ENCODE peak calls at places on chromosomes 11 and 22, in four cellular contexts. I is H9, F is IMR-90, K is H1. L is an unnamed sample.

GRCh38 chr11:3723014-3723708 is 52.0 kb upstream of the CHRNA10 start:
- DNase-seq in I (no peak), F (peak; percentile 99), K (no peak), L (no peak)

GRCh38 chr11:46247664-46248063 is 29.8 kb upstream of the CREB3L1 start:
- DNase-seq in K (peak; percentile 72), I (peak; percentile 80), F (peak; percentile 54), L (peak; percentile 94)

GRCh38 chr22:37037669-37038068 is 13.9 kb upstream of the KCTD17 start:
- DNase-seq in I (no peak), K (no peak), F (no peak), L (no peak)

GRCh38 chr11:118607401-118608267 is at the start of gene PHLDB1:
- DNase-seq in I (peak; percentile 64), K (peak; percentile 77), F (peak; percentile 67), L (peak; percentile 54)

GRCh38 chr11:94104734-94105133 is 23.9 kb upstream of the PANX1 start:
- DNase-seq in F (no peak), I (no peak), K (no peak), L (no peak)

GRCh38 chr22:49626361-49627216 is 201.1 kb downstream of the BRD1 start:
- DNase-seq in I (no peak), F (no peak), K (no peak), L (no peak)

GRCh38 chr11:118914178-118914918 is 11.4 kb downstream of the BCL9L start:
- DNase-seq in I (peak; percentile 59), F (no peak), K (no peak), L (peak; percentile 51)

GRCh38 chr11:120798854-120799253 is 225.0 kb upstream of the TBCEL start:
- DNase-seq in I (no peak), F (no peak), K (no peak), L (peak; percentile 20)

GRCh38 chr11:3134651-3135490 is 30.2 kb downstream of the OSBPL5 start:
- DNase-seq in K (no peak), F (no peak), I (no peak), L (no peak)

GRCh38 chr11:67099841-67100324 is 19.2 kb upstream of the KDM2A start:
- DNase-seq in I (no peak), F (no peak), K (no peak), L (no peak)

GRCh38 chr11:69637956-69638871 is 2.7 kb upstream of the CCND1 start:
- DNase-seq in K (peak; percentile 87), F (peak; percentile 65), I (peak; percentile 83), L (peak; percentile 89)

GRCh38 chr11:13169709-13170108 is 107.9 kb upstream of the BMAL1 start:
- DNase-seq in K (no peak), I (no peak), F (peak; percentile 94), L (no peak)

GRCh38 chr22:37454857-37455686 is 27.8 kb upstream of the ELFN2 start:
- DNase-seq in I (no peak), K (no peak), F (peak; percentile 89), L (peak; percentile 73)

GRCh38 chr11:130769782-130770565 is 146.3 kb downstream of the SNX19 start:
- DNase-seq in K (no peak), I (no peak), F (peak; percentile 57), L (peak; percentile 33)

GRCh38 chr22:41146573-41146972 is 54.2 kb downstream of the EP300 start:
- DNase-seq in F (no peak), K (no peak), I (no peak), L (no peak)

GRCh38 chr11:132961453-132961852 is 570.8 kb downstream of the OPCML start:
- DNase-seq in K (no peak), I (no peak), F (no peak), L (no peak)

GRCh38 chr11:18775492-18776292 is 15.9 kb downstream of the PTPN5 start:
- DNase-seq in I (peak; percentile 82), K (peak; percentile 92), F (peak; percentile 31), L (peak; percentile 79)

GRCh38 chr11:95299078-95299611 is 68.1 kb upstream of the SESN3 start:
- DNase-seq in F (no peak), K (no peak), I (no peak), L (no peak)

GRCh38 chr22:47014636-47014930 is 252.1 kb downstream of the TBC1D22A start:
- DNase-seq in K (no peak), F (no peak), I (no peak), L (no peak)

GRCh38 chr11:100855466-100856067 is 168.5 kb downstream of the ARHGAP42 start:
- DNase-seq in F (peak; percentile 68), K (no peak), I (no peak), L (peak; percentile 67)

GRCh38 chr11:32141886-32142546 is 51.1 kb downstream of the RCN1 start:
- DNase-seq in K (no peak), I (no peak), F (no peak), L (no peak)

GRCh38 chr11:33674035-33674814 is 26.4 kb downstream of the C11orf91 start:
- DNase-seq in K (no peak), F (peak; percentile 86), I (no peak), L (peak; percentile 47)

GRCh38 chr22:22030493-22031182 is 48.1 kb upstream of the TOP3B start:
- DNase-seq in I (peak; percentile 70), F (peak; percentile 50), K (no peak), L (peak; percentile 57)

GRCh38 chr11:58047818-58048217 is 17.1 kb downstream of the OR6Q1 start:
- DNase-seq in K (no peak), I (no peak), F (no peak), L (no peak)

GRCh38 chr22:19974935-19975706 is 33.5 kb upstream of the TXNRD2 start:
- DNase-seq in K (no peak), I (peak; percentile 46), F (no peak), L (peak; percentile 41)

GRCh38 chr22:44331881-44332714 is 19.3 kb upstream of the SHISAL1 start:
- DNase-seq in F (peak; percentile 33), K (no peak), I (no peak), L (peak; percentile 23)

GRCh38 chr22:46854125-46854870 is 91.8 kb downstream of the TBC1D22A start:
- DNase-seq in K (no peak), F (peak; percentile 15), I (no peak), L (no peak)

GRCh38 chr11:123973816-123974215 is 3.8 kb downstream of the OR10S1 start:
- DNase-seq in F (peak; percentile 4), I (no peak), K (no peak), L (no peak)

GRCh38 chr11:278001-278951 is at the start of gene NLRP6:
- DNase-seq in I (no peak), K (no peak), F (no peak), L (no peak)

GRCh38 chr22:19759459-19759993 is 1.1 kb upstream of the TBX1 start:
- DNase-seq in K (no peak), I (peak; percentile 56), F (no peak), L (no peak)

GRCh38 chr11:14118047-14118446 is 155.5 kb downstream of the SPON1 start:
- DNase-seq in K (no peak), F (no peak), I (no peak), L (no peak)

GRCh38 chr11:84524422-84525051 is 1102.6 kb downstream of the DLG2 start:
- DNase-seq in F (peak; percentile 25), K (no peak), I (no peak), L (peak; percentile 21)

GRCh38 chr22:46406349-46406748 is 70.8 kb downstream of the TRMU start:
- DNase-seq in I (no peak), K (no peak), F (no peak), L (no peak)

DNA sequence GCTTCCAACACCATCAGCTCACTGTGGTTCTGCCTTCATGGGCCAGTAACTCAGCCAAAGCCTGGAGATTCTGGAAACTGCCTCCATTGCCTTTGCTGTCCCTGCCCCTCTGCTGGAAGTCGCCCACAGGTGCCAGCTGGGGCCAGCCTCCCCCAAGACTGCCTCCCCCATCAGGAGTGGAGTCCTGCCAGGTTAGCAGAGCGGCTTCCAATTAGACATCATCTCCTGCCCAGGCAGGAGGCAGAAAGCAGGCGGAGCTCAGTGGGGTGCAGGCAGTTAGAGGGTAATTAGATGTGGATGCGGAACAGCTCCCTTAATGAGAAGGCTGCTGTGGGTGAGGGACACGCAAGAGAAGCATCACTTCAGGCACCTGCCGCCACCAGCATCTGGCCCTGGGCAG is 90.9 kb upstream of the TP53I11 start:
- DNase-seq in F (no peak), I (no peak), K (no peak), L (no peak)
- H3K23ac ChIP-seq in F (no peak overlapping the region), I (no peak overlapping the region), K (no peak overlapping the region), L (no peak overlapping the region)

DNA sequence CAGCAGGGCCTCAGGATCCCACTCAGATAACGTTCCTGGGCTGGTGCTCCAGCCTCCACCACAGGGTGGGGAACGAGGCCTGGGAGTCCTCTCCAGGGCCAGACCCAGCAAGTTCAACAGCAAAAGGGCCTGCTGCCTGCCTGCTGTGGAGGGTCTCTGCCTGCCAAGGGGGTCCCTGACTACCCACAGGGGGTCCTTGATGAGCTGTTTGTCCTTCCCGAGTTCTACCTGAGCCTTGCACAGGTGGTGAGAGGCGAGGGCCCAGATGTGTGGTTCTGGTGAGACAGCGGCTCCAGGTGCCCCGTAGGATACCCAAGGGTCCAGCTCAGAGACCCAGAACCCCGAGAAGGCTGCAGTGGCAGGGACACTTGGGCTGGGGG is 4.4 kb downstream of the DUSP8 start:
- DNase-seq in I (peak; percentile 24), K (no peak), F (no peak), L (no peak)
- H4K5ac ChIP-seq in I (no peak overlapping the region), K (no peak overlapping the region), F (no peak overlapping the region), L (no peak overlapping the region)

DNA sequence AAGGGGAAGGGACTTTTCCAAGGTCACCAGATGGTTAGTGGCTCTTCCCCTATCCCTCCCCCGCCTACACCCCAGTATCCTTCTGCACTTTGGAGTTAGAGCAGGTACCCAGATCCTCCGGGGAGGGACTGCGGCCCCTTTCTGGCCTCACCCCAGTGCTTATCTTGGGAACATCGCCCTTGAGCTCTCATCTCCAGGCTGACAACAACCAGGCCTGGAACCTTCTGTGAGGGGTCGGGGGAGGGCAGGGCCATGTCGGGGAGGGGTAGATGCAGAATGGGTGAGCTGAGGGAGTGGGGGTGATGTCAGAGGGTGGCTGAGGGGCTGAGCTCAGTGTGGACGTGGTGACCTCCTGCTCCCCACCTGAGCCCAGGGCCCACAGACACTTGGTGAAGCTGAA is 7.5 kb upstream of the NAALADL1 start:
- DNase-seq in I (no peak), F (no peak), K (no peak), L (no peak)
- H3K23ac ChIP-seq in I (no peak overlapping the region), F (no peak overlapping the region), K (no peak overlapping the region), L (no peak overlapping the region)

GRCh38 chr11:70810131-70810530 is 411.8 kb downstream of the CTTN start:
- DNase-seq in F (no peak), I (no peak), K (no peak), L (no peak)

GRCh38 chr11:70813651-70814050 is 415.3 kb downstream of the CTTN start:
- DNase-seq in I (no peak), F (no peak), K (no peak), L (no peak)

GRCh38 chr11:70811483-70811882 is 413.2 kb downstream of the CTTN start:
- DNase-seq in F (no peak), I (no peak), K (no peak), L (no peak)

GRCh38 chr11:70812472-70812871 is 414.1 kb downstream of the CTTN start:
- DNase-seq in K (no peak), F (no peak), I (no peak), L (no peak)

DNA sequence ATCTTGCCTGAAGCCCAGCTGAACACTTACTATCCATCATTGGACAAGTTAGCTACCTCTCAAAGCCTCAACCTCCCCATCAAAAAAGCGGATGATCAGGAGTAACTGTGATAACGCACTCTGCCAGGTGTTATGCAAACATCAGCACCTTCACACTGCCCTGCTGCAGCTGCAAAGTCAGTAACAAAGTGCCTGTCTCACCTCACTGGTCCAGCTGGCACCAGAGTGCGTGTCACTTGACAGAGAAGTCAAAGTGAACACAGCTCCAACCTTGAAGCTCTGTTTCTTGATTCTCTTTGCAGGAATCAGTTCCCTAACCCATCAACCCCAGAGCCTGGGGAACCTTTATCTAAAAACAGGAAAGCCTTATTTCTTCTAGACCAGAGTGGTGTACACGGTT is 413.6 kb downstream of the CTTN start:
- DNase-seq in I (no peak), K (no peak), F (no peak), L (no peak)
- H4K5ac ChIP-seq in I (no peak overlapping the region), K (no peak overlapping the region), F (no peak overlapping the region), L (no peak overlapping the region)

GRCh38 chr11:75313457-75314272 is 37.8 kb downstream of the ARRB1 start:
- DNase-seq in I (no peak), K (no peak), F (peak; percentile 81), L (peak; percentile 65)
- H3K23ac ChIP-seq in I (no peak overlapping the region), K (no peak overlapping the region), F (no peak overlapping the region), L (no peak overlapping the region)

L was measured in mesendoderm.